ENCODE peak calls at places on chromosome 5, in six cellular contexts. F, R, B, V, W and Y are unnamed samples.

GRCh38 chr5:37838933-37839341 is 904 bp downstream of the GDNF start:
- DNase-seq in R (no peak), F (no peak), V (no peak), B (no peak), W (no peak), Y (no peak)

GRCh38 chr5:17343675-17344074 is 126.2 kb downstream of the BASP1 start:
- DNase-seq in V (peak), F (peak), R (peak), W (no peak), B (peak), Y (peak)

GRCh38 chr5:14953075-14953474 is 81.5 kb upstream of the ANKH start:
- DNase-seq in V (no peak), W (no peak), F (no peak), B (no peak), R (no peak), Y (no peak)

GRCh38 chr5:142059304-142059940 is 46.6 kb upstream of the GNPDA1 start:
- DNase-seq in B (peak), V (no peak), R (peak), W (peak), F (no peak), Y (peak)

GRCh38 chr5:143606043-143606752 is 202.7 kb upstream of the NR3C1 start:
- DNase-seq in F (no peak), W (no peak), V (peak), B (no peak), R (no peak), Y (peak)

GRCh38 chr5:39755986-39756385 is 331.2 kb upstream of the DAB2 start:
- DNase-seq in F (peak), B (peak), R (peak), V (no peak), W (no peak), Y (peak)

GRCh38 chr5:128596071-128596470 is 58.0 kb upstream of the FBN2 start:
- DNase-seq in B (no peak), W (no peak), V (no peak), F (peak), R (no peak), Y (no peak)

GRCh38 chr5:16616536-16617271 is at the start of gene RETREG1:
- DNase-seq in F (peak), V (no peak), R (peak), W (no peak), B (no peak), Y (peak)

GRCh38 chr5:13987843-13988464 is 43.5 kb upstream of the DNAH5 start:
- DNase-seq in W (peak), R (peak), V (no peak), B (peak), F (peak), Y (peak)

GRCh38 chr5:181173420-181174342 is 26.3 kb downstream of the OR2V2 start:
- DNase-seq in B (peak), R (peak), W (peak), V (peak), F (peak), Y (peak)

GRCh38 chr5:68644971-68645370 is 429.4 kb downstream of the PIK3R1 start:
- DNase-seq in B (no peak), F (no peak), V (peak), W (no peak), R (no peak), Y (peak)

GRCh38 chr5:9063615-9064245 is 482.1 kb downstream of the SEMA5A start:
- DNase-seq in V (no peak), W (no peak), R (no peak), F (no peak), B (no peak), Y (no peak)

GRCh38 chr5:40359093-40359492 is 320.6 kb upstream of the PTGER4 start:
- DNase-seq in W (no peak), V (no peak), F (no peak), R (no peak), B (no peak), Y (peak)

GRCh38 chr5:147160923-147161663 is 73.7 kb upstream of the STK32A start:
- DNase-seq in R (no peak), B (no peak), W (no peak), V (no peak), F (no peak), Y (no peak)

GRCh38 chr5:112420111-112420864 is 1.2 kb upstream of the EPB41L4A start:
- DNase-seq in W (peak), F (peak), R (peak), B (peak), V (peak), Y (peak)

GRCh38 chr5:62460578-62460983 is 48.0 kb downstream of the IPO11 start:
- DNase-seq in V (no peak), F (peak), R (peak), B (peak), W (peak), Y (peak)

GRCh38 chr5:68028131-68028727 is 187.3 kb upstream of the PIK3R1 start:
- DNase-seq in W (no peak), V (no peak), F (peak), R (no peak), B (no peak), Y (no peak)

GRCh38 chr5:133063965-133064364 is 12.2 kb downstream of the HSPA4 start:
- DNase-seq in B (no peak), R (no peak), F (no peak), V (no peak), W (no peak), Y (no peak)

GRCh38 chr5:65925094-65925600 is 1.2 kb upstream of the ERBIN start:
- DNase-seq in W (peak), V (peak), F (peak), R (peak), B (peak), Y (peak)

GRCh38 chr5:119288364-119289047 is 67.3 kb upstream of the TNFAIP8 start:
- DNase-seq in B (no peak), F (no peak), W (no peak), V (no peak), R (no peak), Y (no peak)

GRCh38 chr5:132479812-132480441 is 10.6 kb downstream of the IRF1 start:
- DNase-seq in W (no peak), R (no peak), V (no peak), B (no peak), F (no peak), Y (no peak)

GRCh38 chr5:93100433-93100832 is 480.6 kb downstream of the NR2F1-AS1 start:
- DNase-seq in V (no peak), R (no peak), W (no peak), F (no peak), B (no peak), Y (no peak)

GRCh38 chr5:65094279-65094678 is 325.5 kb downstream of the CWC27 start:
- DNase-seq in R (no peak), B (no peak), W (no peak), V (no peak), F (no peak), Y (no peak)

GRCh38 chr5:180201051-180201987 is 7.7 kb downstream of the RASGEF1C start:
- DNase-seq in W (peak), B (peak), F (peak), R (peak), V (no peak), Y (peak)

GRCh38 chr5:95669540-95669939 is 13.3 kb downstream of the SPATA9 start:
- DNase-seq in W (no peak), F (peak), R (no peak), B (peak), V (no peak), Y (no peak)
- TF ChIP-seq MYC in W (no peak), F (no peak), R (no peak), B (no peak), V (no peak), Y (no peak)

DNA sequence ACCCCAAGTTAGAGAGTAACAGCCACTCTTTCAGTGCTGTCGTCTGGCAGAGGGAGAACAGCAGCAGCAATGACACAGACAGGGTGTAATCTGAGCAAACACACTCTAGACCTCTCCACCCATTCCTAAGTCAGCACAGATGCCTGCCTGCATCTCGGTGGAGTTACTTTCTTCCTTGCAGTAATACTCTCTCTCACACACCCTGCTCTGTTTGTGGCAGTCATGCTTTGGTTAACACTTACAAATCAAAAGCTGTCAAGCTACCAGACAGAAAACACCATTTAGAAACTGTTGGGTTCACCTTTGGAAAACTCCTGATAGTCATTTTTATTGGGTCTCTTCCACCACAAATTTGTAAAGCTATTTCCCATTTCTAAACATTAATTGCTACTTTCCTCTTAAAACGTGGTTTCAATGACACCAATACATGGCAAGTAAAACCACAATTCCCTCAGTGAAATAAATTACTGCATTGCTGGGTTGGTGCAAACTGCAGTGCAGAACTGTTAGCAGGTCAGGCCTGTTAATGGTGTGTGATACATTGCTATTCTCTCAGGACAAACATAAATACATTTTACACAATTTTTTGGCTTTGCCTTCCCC is 27.2 kb downstream of the LHFPL2 start:
- DNase-seq in R (peak), B (no peak), W (no peak), F (no peak), V (no peak), Y (peak)
- TF ChIP-seq MYC in R (no peak), B (no peak), W (no peak), F (no peak), V (no peak), Y (no peak)

DNA sequence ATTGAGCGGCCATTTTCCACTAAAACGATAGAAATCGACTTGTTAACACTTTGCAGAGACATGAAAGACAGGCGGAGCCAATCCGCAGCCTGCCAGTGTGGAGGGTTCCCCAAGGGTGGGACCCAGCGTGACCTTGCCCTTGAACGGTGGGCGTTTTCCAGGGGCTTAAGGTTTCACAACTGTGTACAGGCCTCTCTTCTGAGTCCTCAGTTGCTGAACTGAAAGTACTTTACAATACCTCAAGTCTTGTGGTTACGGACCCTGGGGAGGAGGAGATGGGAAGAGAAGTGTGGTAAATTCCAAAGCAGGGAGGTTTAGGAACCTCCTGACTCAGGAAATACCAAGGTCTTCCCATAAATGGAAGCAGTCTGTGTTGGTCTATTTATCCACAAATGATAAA is 68.2 kb upstream of the CKMT2 start:
- DNase-seq in R (no peak), B (no peak), F (no peak), W (no peak), V (no peak), Y (no peak)
- TF ChIP-seq MYC in R (no peak), B (no peak), F (no peak), W (no peak), V (no peak), Y (no peak)

GRCh38 chr5:6317133-6317532 is 61.2 kb downstream of the MED10 start:
- DNase-seq in V (no peak), R (no peak), W (no peak), F (no peak), B (no peak), Y (no peak)

GRCh38 chr5:6315580-6315979 is 62.8 kb downstream of the MED10 start:
- DNase-seq in B (no peak), V (no peak), W (no peak), F (no peak), R (no peak), Y (no peak)

GRCh38 chr5:6322163-6322713 is 56.1 kb downstream of the MED10 start:
- DNase-seq in V (no peak), W (no peak), F (no peak), R (no peak), B (no peak), Y (no peak)

GRCh38 chr5:6319116-6319515 is 59.2 kb downstream of the MED10 start:
- DNase-seq in R (no peak), F (no peak), B (no peak), V (no peak), W (no peak), Y (no peak)

DNA sequence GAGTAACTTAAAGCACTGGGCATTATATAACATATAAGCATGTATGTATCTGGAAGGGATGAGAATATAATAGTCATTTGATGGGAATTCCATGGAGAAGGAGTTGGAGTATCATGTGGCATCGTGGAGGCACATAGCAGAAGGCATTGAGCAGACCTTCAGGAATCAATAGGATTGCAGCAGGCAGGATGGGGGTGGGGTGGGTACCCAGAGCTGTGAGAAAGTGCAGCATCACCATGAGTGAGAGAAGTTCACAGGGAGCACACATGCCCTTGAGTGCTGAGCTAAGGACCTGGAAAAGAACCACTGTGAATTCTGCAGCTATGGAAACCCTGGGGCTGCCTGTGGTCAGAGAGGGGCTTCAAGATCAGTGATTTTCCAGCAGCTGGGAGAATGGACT is 57.3 kb downstream of the MED10 start:
- DNase-seq in F (no peak), V (no peak), W (no peak), R (peak), B (peak), Y (no peak)
- TF ChIP-seq MYC in F (no peak), V (no peak), W (no peak), R (no peak), B (no peak), Y (no peak)

DNA sequence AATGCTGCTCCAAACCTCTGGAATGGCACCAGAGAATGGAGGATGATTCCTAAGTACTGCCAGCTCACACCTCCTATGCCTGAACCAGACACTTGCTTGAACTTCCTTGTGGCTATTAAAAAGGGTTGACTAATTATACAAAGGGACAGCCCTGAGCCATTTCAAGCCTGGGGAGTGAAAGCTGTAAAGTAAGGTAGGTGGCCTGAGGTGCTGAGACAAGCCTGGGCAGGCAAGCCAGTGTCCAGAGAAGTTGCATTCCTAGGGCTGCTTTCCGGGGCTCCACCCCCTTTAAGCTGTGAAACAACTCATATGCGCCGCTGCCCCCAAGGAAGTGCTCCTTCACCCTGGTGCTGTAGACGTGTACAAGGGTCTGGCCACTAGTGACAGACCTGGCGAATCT is 79.9 kb upstream of the SLC1A3 start:
- DNase-seq in B (no peak), W (no peak), R (no peak), F (no peak), V (no peak), Y (no peak)
- TF ChIP-seq MYC in B (no peak), W (no peak), R (no peak), F (no peak), V (no peak), Y (no peak)

GRCh38 chr5:5494489-5495402 is 72.3 kb downstream of the ICE1 start:
- DNase-seq in V (peak), F (peak), W (peak), B (peak), R (peak), Y (peak)
- TF ChIP-seq MYC in V (no peak), F (no peak), W (no peak), B (no peak), R (no peak), Y (no peak)

DNA sequence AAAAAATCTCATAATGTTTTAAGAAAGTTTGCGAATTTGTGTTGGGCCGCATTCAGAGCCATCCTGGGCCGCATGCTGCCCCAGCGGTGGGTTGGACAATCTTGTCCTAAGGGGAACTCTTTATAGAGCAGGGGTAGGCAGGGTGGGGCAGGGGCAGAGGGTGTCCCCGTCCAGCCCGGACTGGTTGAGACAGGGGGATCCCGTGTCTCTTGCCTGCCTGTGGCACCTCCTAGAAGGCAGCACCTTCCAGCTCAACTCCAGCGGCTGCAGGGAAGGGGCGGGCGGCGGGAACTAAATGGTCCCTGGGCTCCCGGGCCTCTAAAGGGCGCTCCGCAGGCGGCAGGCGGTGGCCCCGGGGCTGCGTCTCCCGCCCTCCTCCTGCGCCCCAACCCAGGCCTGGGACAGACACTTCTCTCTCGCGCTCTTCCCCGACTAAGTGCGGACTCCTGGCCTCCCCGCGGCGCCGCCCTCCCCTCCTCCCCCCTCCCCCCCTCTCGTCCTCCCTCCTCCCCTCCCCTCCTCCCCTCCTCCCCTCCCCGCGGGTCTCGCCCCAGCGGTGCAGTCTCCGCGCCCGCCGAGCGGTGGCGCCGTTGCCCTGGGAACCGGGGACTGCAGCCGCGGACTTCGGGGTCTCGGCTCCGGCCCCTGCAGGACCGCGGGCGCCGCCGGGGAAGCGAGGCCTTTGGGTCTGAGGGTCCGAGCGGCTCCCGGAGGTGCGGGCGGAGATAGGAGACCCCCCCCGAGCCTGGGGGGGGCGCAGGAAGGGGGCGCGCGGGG is 132.6 kb downstream of the MRPL36 start:
- DNase-seq in F (no peak), B (peak), W (no peak), R (peak), V (no peak), Y (no peak)
- TF ChIP-seq MYC in F (no peak), B (no peak), W (no peak), R (no peak), V (no peak), Y (no peak)

GRCh38 chr5:140351609-140352334 is 5.4 kb upstream of the HBEGF start:
- DNase-seq in F (peak), B (peak), W (peak), R (peak), V (no peak), Y (peak)
- TF ChIP-seq MYC in F (no peak), B (no peak), W (no peak), R (no peak), V (no peak), Y (no peak)